ENCODE peak calls at places on chromosomes 13 and 19, in seven cellular contexts. X is heart left ventricle, D is RWPE1, N is AG08395, I is SW480, K is brain microvascular endothelial cell, U is endothelial cell. Y is an unnamed sample.

GRCh38 chr19:45817010-45817724 is 2.1 kb upstream of the RSPH6A start:
- DNase-seq in K (peak), X (peak), D (peak), U (peak), I (peak), N (peak), Y (peak)

GRCh38 chr13:36907266-36907665 is 12.8 kb downstream of the SMAD9 start:
- DNase-seq in N (no peak), U (no peak), K (no peak), I (no peak), X (no peak), D (no peak), Y (no peak)

GRCh38 chr19:27986299-27986698 is 1226.7 kb downstream of the UQCRFS1 start:
- DNase-seq in I (no peak), K (no peak), N (no peak), U (no peak), X (no peak), D (no peak), Y (no peak)

GRCh38 chr13:102286326-102286725 is 115.5 kb downstream of the FGF14 start:
- DNase-seq in D (peak), X (no peak), U (no peak), I (peak), K (peak), N (peak), Y (no peak)

GRCh38 chr13:76600086-76600485 is 286.1 kb downstream of the KCTD12 start:
- DNase-seq in U (no peak), I (no peak), N (no peak), K (peak), X (no peak), D (no peak), Y (no peak)

GRCh38 chr19:33279430-33280350 is 22.6 kb downstream of the CEBPA start:
- DNase-seq in X (no peak), U (no peak), N (no peak), D (no peak), K (no peak), I (peak), Y (no peak)

GRCh38 chr19:35164418-35164817 is 9.9 kb downstream of the FXYD5 start:
- DNase-seq in N (no peak), D (no peak), I (peak), X (no peak), K (no peak), U (no peak), Y (no peak)

GRCh38 chr13:113744197-113745000 is 14.6 kb upstream of the TMEM255B start:
- DNase-seq in N (no peak), X (no peak), I (peak), K (no peak), D (no peak), U (no peak), Y (peak)

GRCh38 chr13:45742985-45743384 is 40.9 kb downstream of the CBY2 start:
- DNase-seq in X (no peak), D (no peak), N (no peak), I (no peak), U (no peak), K (no peak), Y (no peak)

GRCh38 chr19:33323093-33323820 is 20.9 kb upstream of the CEBPA start:
- DNase-seq in X (no peak), U (no peak), K (no peak), N (no peak), I (no peak), D (no peak), Y (no peak)

GRCh38 chr13:100588350-100589177 is at the start of gene GGACT:
- DNase-seq in X (peak), D (peak), U (peak), N (peak), K (peak), I (peak), Y (peak)

GRCh38 chr19:15249912-15250634 is 17.8 kb upstream of the EPHX3 start:
- DNase-seq in U (no peak), I (peak), D (peak), X (peak), N (peak), K (peak), Y (no peak)

GRCh38 chr19:4279530-4280422 is 710 bp downstream of the SHD start:
- DNase-seq in I (no peak), U (no peak), N (no peak), X (no peak), D (no peak), K (no peak), Y (no peak)

GRCh38 chr13:81326913-81327312 is 986.0 kb upstream of the SPRY2 start:
- DNase-seq in U (no peak), X (no peak), D (no peak), N (no peak), I (no peak), K (no peak), Y (no peak)

GRCh38 chr13:112449545-112449930 is 73.4 kb downstream of the SPACA7 start:
- DNase-seq in K (no peak), D (no peak), I (no peak), N (no peak), X (no peak), U (no peak), Y (no peak)

GRCh38 chr13:100235311-100235901 is 146.5 kb downstream of the PCCA start:
- DNase-seq in D (peak), U (peak), I (peak), N (peak), K (peak), X (no peak), Y (no peak)

GRCh38 chr19:28640506-28640905 is 572.4 kb downstream of the UQCRFS1 start:
- DNase-seq in K (no peak), U (no peak), N (no peak), D (no peak), I (no peak), X (no peak), Y (no peak)

GRCh38 chr19:9869008-9869617 is 34.0 kb downstream of the PIN1 start:
- DNase-seq in U (no peak), D (no peak), N (no peak), I (no peak), X (no peak), K (no peak), Y (no peak)

GRCh38 chr13:98577823-98578285 is 947 bp upstream of the STK24 start:
- DNase-seq in X (no peak), K (no peak), U (no peak), N (no peak), D (no peak), I (peak), Y (no peak)

GRCh38 chr19:18905520-18906236 is 9.7 kb upstream of the CERS1 start:
- DNase-seq in D (no peak), N (no peak), K (no peak), X (no peak), I (no peak), U (no peak), Y (no peak)

GRCh38 chr13:33263976-33264619 is 21.5 kb downstream of the STARD13 start:
- DNase-seq in I (no peak), X (no peak), U (no peak), N (no peak), K (no peak), D (no peak), Y (no peak)

GRCh38 chr19:4533334-4533733 is 1.7 kb downstream of the PLIN5 start:
- DNase-seq in D (no peak), U (no peak), I (no peak), X (no peak), N (no peak), K (no peak), Y (no peak)

GRCh38 chr13:22114630-22115311 is 443.9 kb downstream of the FGF9 start:
- DNase-seq in X (no peak), U (no peak), D (no peak), N (peak), I (no peak), K (no peak), Y (peak)

GRCh38 chr13:41386206-41386605 is 71.1 kb upstream of the RGCC start:
- DNase-seq in N (no peak), X (no peak), U (no peak), K (no peak), I (no peak), D (no peak), Y (no peak)

GRCh38 chr13:29835280-29836061 is 14.9 kb downstream of the UBL3 start:
- DNase-seq in U (no peak), I (no peak), D (no peak), X (no peak), K (no peak), N (no peak), Y (no peak)

GRCh38 chr19:51507640-51508058 is 6.0 kb upstream of the SIGLEC12 start:
- DNase-seq in K (no peak), U (no peak), X (no peak), I (no peak), D (no peak), N (no peak), Y (no peak)

GRCh38 chr13:104580931-104581330 is 1514.7 kb upstream of the SLC10A2 start:
- DNase-seq in I (no peak), N (no peak), D (no peak), X (no peak), K (no peak), U (no peak), Y (no peak)

GRCh38 chr19:34184880-34185491 is 12.7 kb downstream of the LSM14A start:
- DNase-seq in D (no peak), X (no peak), U (no peak), N (peak), I (no peak), K (no peak), Y (no peak)

Y was measured in lower lobe of right lung.